ENCODE peak calls at places on chromosomes 7 and 10, in nine cellular contexts. B is psoas muscle; Q is epithelial cell of esophagus; X is cerebellum; E is activated effector memory CD4-positive, alpha-beta T cell treated with Interleukin-2 at 50 U/mL for 16 hours; Z is activated naive CD4-positive, alpha-beta T cell; G is RPMI8226; I is NCI-H2081; A is foreskin fibroblast. D is an unnamed sample.
A peak's percentile ranks its signal among the peaks of the same experiment; 100 is the strongest.

GRCh38 chr10:96495544-96495943 is 18.2 kb downstream of the TLL2 start:
- DNase-seq in B (no peak), Q (no peak), X (no peak), E (no peak), Z (no peak), G (no peak), I (no peak), A (no peak), D (no peak)

GRCh38 chr10:1214882-1215540 is 158.8 kb downstream of the WDR37 start:
- DNase-seq in B (no peak), Q (no peak), X (no peak), E (no peak), Z (no peak), G (no peak), I (no peak), A (no peak), D (no peak)

GRCh38 chr7:50834679-50835078 is 52.0 kb upstream of the GRB10 start:
- DNase-seq in B (no peak), Q (no peak), X (peak; percentile 86), E (no peak), Z (no peak), G (no peak), I (no peak), A (no peak), D (no peak)

GRCh38 chr7:151440799-151441443 is 980 bp upstream of the CRYGN start:
- DNase-seq in B (peak; percentile 44), Q (no peak), X (no peak), E (no peak), Z (no peak), G (no peak), I (no peak), A (no peak), D (no peak)

GRCh38 chr7:24102988-24103387 is 181.0 kb upstream of the NPY start:
- DNase-seq in B (no peak), Q (no peak), X (no peak), E (no peak), Z (no peak), G (no peak), I (no peak), A (no peak), D (no peak)

GRCh38 chr10:124646483-124647352 is 97.5 kb downstream of the FAM53B start:
- DNase-seq in B (peak; percentile 88), Q (peak; percentile 63), X (no peak), E (no peak), Z (no peak), G (no peak), I (no peak), A (peak; percentile 81), D (no peak)

GRCh38 chr7:122686360-122686878 is 12.5 kb downstream of the RNF133 start:
- DNase-seq in B (no peak), Q (no peak), X (no peak), E (no peak), Z (no peak), G (no peak), I (no peak), A (no peak), D (no peak)

GRCh38 chr10:9274206-9274755 is 1219.8 kb downstream of the GATA3 start:
- DNase-seq in B (no peak), Q (no peak), X (no peak), E (no peak), Z (no peak), G (no peak), I (no peak), A (no peak), D (no peak)

GRCh38 chr7:1679966-1680730 is 10.1 kb downstream of the ELFN1 start:
- DNase-seq in B (no peak), Q (no peak), X (no peak), E (no peak), Z (no peak), G (no peak), I (no peak), A (no peak), D (no peak)

GRCh38 chr10:73824146-73824725 is 12.8 kb upstream of the NDST2 start:
- DNase-seq in B (no peak), Q (no peak), X (no peak), E (no peak), Z (no peak), G (no peak), I (no peak), A (no peak), D (no peak)

GRCh38 chr7:143147070-143147469 is 15.2 kb downstream of the PIP start:
- DNase-seq in B (no peak), Q (no peak), X (no peak), E (no peak), Z (no peak), G (no peak), I (no peak), A (no peak), D (no peak)

GRCh38 chr10:44651834-44652233 is 259.3 kb upstream of the TMEM72 start:
- DNase-seq in B (peak; percentile 73), Q (no peak), X (peak; percentile 23), E (no peak), Z (no peak), G (no peak), I (no peak), A (peak; percentile 73), D (no peak)

GRCh38 chr10:79202188-79203013 is 133.6 kb downstream of the ZMIZ1 start:
- DNase-seq in B (no peak), Q (peak; percentile 40), X (no peak), E (no peak), Z (no peak), G (peak; percentile 63), I (no peak), A (no peak), D (no peak)

GRCh38 chr7:114759347-114760062 is 162.4 kb upstream of the MDFIC start:
- DNase-seq in B (no peak), Q (peak; percentile 69), X (no peak), E (no peak), Z (no peak), G (no peak), I (peak; percentile 10), A (peak; percentile 36), D (no peak)

GRCh38 chr7:19117870-19118608 is 603 bp upstream of the TWIST1 start:
- DNase-seq in B (no peak), Q (no peak), X (no peak), E (no peak), Z (no peak), G (no peak), I (no peak), A (no peak), D (no peak)

GRCh38 chr10:43227911-43228782 is 38.7 kb downstream of the RASGEF1A start:
- DNase-seq in B (peak; percentile 33), Q (no peak), X (no peak), E (no peak), Z (no peak), G (no peak), I (no peak), A (no peak), D (no peak)